ENCODE peak calls at places on chromosomes 7 and 10, in ten cellular contexts. One of them, this sample, is unnamed.

GRCh38 chr10:29435809-29436501 is 147.1 kb downstream of the LYZL1 start:
- DNase-seq in body of pancreas: no peak
- DNase-seq in esophagus squamous epithelium: no peak
- DNase-seq in psoas muscle: no peak
- DNase-seq in pancreas: no peak
- DNase-seq in lower lobe of right lung: no peak
- DNase-seq in heart left ventricle: no peak
- DNase-seq in left ventricle myocardium inferior: no peak
- DNase-seq in cardiac fibroblast: no peak
- DNase-seq in Jurkat, Clone E6-1: no peak
- DNase-seq in this sample: no peak

GRCh38 chr10:30583778-30584415 is 45.7 kb downstream of the LYZL2 start:
- DNase-seq in pancreas: peak
- DNase-seq in psoas muscle: peak
- DNase-seq in Jurkat, Clone E6-1: no peak
- DNase-seq in esophagus squamous epithelium: no peak
- DNase-seq in heart left ventricle: peak
- DNase-seq in lower lobe of right lung: peak
- DNase-seq in body of pancreas: peak
- DNase-seq in cardiac fibroblast: peak
- DNase-seq in left ventricle myocardium inferior: peak
- DNase-seq in this sample: no peak

GRCh38 chr7:96023376-96023775 is 251.0 kb downstream of the DYNC1I1 start:
- DNase-seq in lower lobe of right lung: no peak
- DNase-seq in cardiac fibroblast: no peak
- DNase-seq in heart left ventricle: no peak
- DNase-seq in pancreas: no peak
- DNase-seq in left ventricle myocardium inferior: no peak
- DNase-seq in Jurkat, Clone E6-1: no peak
- DNase-seq in body of pancreas: no peak
- DNase-seq in esophagus squamous epithelium: no peak
- DNase-seq in psoas muscle: no peak
- DNase-seq in this sample: no peak

GRCh38 chr10:78044179-78044578 is 10.5 kb downstream of the RPS24 start:
- DNase-seq in left ventricle myocardium inferior: no peak
- DNase-seq in body of pancreas: no peak
- DNase-seq in heart left ventricle: no peak
- DNase-seq in cardiac fibroblast: no peak
- DNase-seq in esophagus squamous epithelium: no peak
- DNase-seq in lower lobe of right lung: no peak
- DNase-seq in Jurkat, Clone E6-1: no peak
- DNase-seq in psoas muscle: no peak
- DNase-seq in pancreas: no peak
- DNase-seq in this sample: no peak

GRCh38 chr10:29681700-29682444 is 47.1 kb upstream of the SVIL start:
- DNase-seq in heart left ventricle: peak
- DNase-seq in Jurkat, Clone E6-1: peak
- DNase-seq in cardiac fibroblast: no peak
- DNase-seq in left ventricle myocardium inferior: no peak
- DNase-seq in body of pancreas: no peak
- DNase-seq in pancreas: no peak
- DNase-seq in lower lobe of right lung: peak
- DNase-seq in esophagus squamous epithelium: no peak
- DNase-seq in psoas muscle: no peak
- DNase-seq in this sample: peak

GRCh38 chr7:3495957-3496356 is 194.9 kb downstream of the SDK1 start:
- DNase-seq in esophagus squamous epithelium: no peak
- DNase-seq in cardiac fibroblast: no peak
- DNase-seq in Jurkat, Clone E6-1: no peak
- DNase-seq in left ventricle myocardium inferior: no peak
- DNase-seq in lower lobe of right lung: no peak
- DNase-seq in pancreas: no peak
- DNase-seq in psoas muscle: no peak
- DNase-seq in body of pancreas: no peak
- DNase-seq in heart left ventricle: no peak
- DNase-seq in this sample: no peak

GRCh38 chr7:105352018-105352612 is 36.6 kb downstream of the SRPK2 start:
- DNase-seq in Jurkat, Clone E6-1: peak
- DNase-seq in pancreas: no peak
- DNase-seq in esophagus squamous epithelium: peak
- DNase-seq in left ventricle myocardium inferior: peak
- DNase-seq in psoas muscle: peak
- DNase-seq in body of pancreas: no peak
- DNase-seq in cardiac fibroblast: peak
- DNase-seq in heart left ventricle: peak
- DNase-seq in lower lobe of right lung: peak
- DNase-seq in this sample: peak

GRCh38 chr7:148042935-148043334 is 547.6 kb upstream of the C7orf33 start:
- DNase-seq in esophagus squamous epithelium: no peak
- DNase-seq in cardiac fibroblast: no peak
- DNase-seq in heart left ventricle: no peak
- DNase-seq in lower lobe of right lung: no peak
- DNase-seq in psoas muscle: no peak
- DNase-seq in body of pancreas: no peak
- DNase-seq in pancreas: no peak
- DNase-seq in left ventricle myocardium inferior: no peak
- DNase-seq in Jurkat, Clone E6-1: no peak
- DNase-seq in this sample: no peak

GRCh38 chr7:10723832-10724231 is 249.8 kb upstream of the PHF14 start:
- DNase-seq in body of pancreas: no peak
- DNase-seq in esophagus squamous epithelium: no peak
- DNase-seq in left ventricle myocardium inferior: no peak
- DNase-seq in heart left ventricle: no peak
- DNase-seq in cardiac fibroblast: no peak
- DNase-seq in Jurkat, Clone E6-1: no peak
- DNase-seq in pancreas: no peak
- DNase-seq in psoas muscle: no peak
- DNase-seq in lower lobe of right lung: no peak
- DNase-seq in this sample: no peak

GRCh38 chr10:97333351-97333600 is 1.3 kb downstream of the FRAT2 start:
- DNase-seq in heart left ventricle: no peak
- DNase-seq in lower lobe of right lung: no peak
- DNase-seq in left ventricle myocardium inferior: no peak
- DNase-seq in Jurkat, Clone E6-1: no peak
- DNase-seq in pancreas: no peak
- DNase-seq in body of pancreas: no peak
- DNase-seq in psoas muscle: no peak
- DNase-seq in esophagus squamous epithelium: no peak
- DNase-seq in cardiac fibroblast: peak
- DNase-seq in this sample: no peak

GRCh38 chr7:102837802-102838201 is 75.0 kb upstream of the LRRC17 start:
- DNase-seq in body of pancreas: no peak
- DNase-seq in Jurkat, Clone E6-1: no peak
- DNase-seq in esophagus squamous epithelium: no peak
- DNase-seq in psoas muscle: no peak
- DNase-seq in left ventricle myocardium inferior: no peak
- DNase-seq in heart left ventricle: no peak
- DNase-seq in cardiac fibroblast: no peak
- DNase-seq in pancreas: no peak
- DNase-seq in lower lobe of right lung: no peak
- DNase-seq in this sample: no peak

GRCh38 chr7:22129166-22129565 is 183.5 kb upstream of the CDCA7L start:
- DNase-seq in pancreas: no peak
- DNase-seq in psoas muscle: no peak
- DNase-seq in heart left ventricle: no peak
- DNase-seq in lower lobe of right lung: no peak
- DNase-seq in cardiac fibroblast: no peak
- DNase-seq in esophagus squamous epithelium: no peak
- DNase-seq in left ventricle myocardium inferior: no peak
- DNase-seq in body of pancreas: no peak
- DNase-seq in Jurkat, Clone E6-1: no peak
- DNase-seq in this sample: no peak

GRCh38 chr10:3347413-3348147 is 175.0 kb upstream of the PITRM1 start:
- DNase-seq in lower lobe of right lung: no peak
- DNase-seq in heart left ventricle: no peak
- DNase-seq in body of pancreas: peak
- DNase-seq in left ventricle myocardium inferior: no peak
- DNase-seq in pancreas: no peak
- DNase-seq in psoas muscle: no peak
- DNase-seq in cardiac fibroblast: no peak
- DNase-seq in Jurkat, Clone E6-1: no peak
- DNase-seq in esophagus squamous epithelium: no peak
- DNase-seq in this sample: no peak

GRCh38 chr10:3353235-3353634 is 180.7 kb upstream of the PITRM1 start:
- DNase-seq in left ventricle myocardium inferior: no peak
- DNase-seq in pancreas: no peak
- DNase-seq in body of pancreas: no peak
- DNase-seq in psoas muscle: no peak
- DNase-seq in heart left ventricle: no peak
- DNase-seq in cardiac fibroblast: no peak
- DNase-seq in Jurkat, Clone E6-1: no peak
- DNase-seq in esophagus squamous epithelium: no peak
- DNase-seq in lower lobe of right lung: no peak
- DNase-seq in this sample: no peak

GRCh38 chr10:3350205-3350604 is 177.6 kb upstream of the PITRM1 start:
- DNase-seq in body of pancreas: no peak
- DNase-seq in Jurkat, Clone E6-1: no peak
- DNase-seq in pancreas: no peak
- DNase-seq in left ventricle myocardium inferior: no peak
- DNase-seq in lower lobe of right lung: no peak
- DNase-seq in esophagus squamous epithelium: no peak
- DNase-seq in heart left ventricle: no peak
- DNase-seq in psoas muscle: no peak
- DNase-seq in cardiac fibroblast: no peak
- DNase-seq in this sample: no peak

GRCh38 chr10:3350790-3351364 is 178.3 kb upstream of the PITRM1 start:
- DNase-seq in left ventricle myocardium inferior: no peak
- DNase-seq in heart left ventricle: no peak
- DNase-seq in psoas muscle: no peak
- DNase-seq in Jurkat, Clone E6-1: no peak
- DNase-seq in cardiac fibroblast: no peak
- DNase-seq in body of pancreas: no peak
- DNase-seq in pancreas: no peak
- DNase-seq in lower lobe of right lung: no peak
- DNase-seq in esophagus squamous epithelium: no peak
- DNase-seq in this sample: no peak

DNA sequence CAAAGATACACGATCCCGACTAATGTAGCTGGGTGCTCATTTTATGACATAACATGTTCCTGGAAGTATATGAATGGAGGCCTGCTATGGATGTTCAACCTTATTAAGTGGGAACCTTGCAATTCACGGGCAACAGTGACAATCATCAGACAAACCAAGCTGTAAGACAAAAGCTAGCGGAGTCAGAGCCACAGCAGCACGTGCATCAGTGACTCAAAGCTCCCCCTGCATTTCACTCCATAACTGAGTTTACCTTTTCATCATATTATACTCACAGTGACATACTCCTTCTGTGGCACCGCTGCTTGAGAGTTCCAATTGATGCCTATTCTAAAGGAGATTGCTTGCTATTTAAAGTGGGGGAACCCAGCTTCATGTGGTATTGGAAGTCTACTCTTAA is 176.0 kb upstream of the PITRM1 start:
- DNase-seq in cardiac fibroblast: no peak
- DNase-seq in lower lobe of right lung: no peak
- DNase-seq in body of pancreas: no peak
- DNase-seq in left ventricle myocardium inferior: no peak
- DNase-seq in heart left ventricle: no peak
- DNase-seq in pancreas: no peak
- DNase-seq in Jurkat, Clone E6-1: no peak
- DNase-seq in esophagus squamous epithelium: no peak
- DNase-seq in psoas muscle: no peak
- DNase-seq in this sample: no peak
- H3K4me3 ChIP-seq in cardiac fibroblast: no peak
- H3K4me3 ChIP-seq in lower lobe of right lung: no peak
- H3K4me3 ChIP-seq in body of pancreas: no peak
- H3K4me3 ChIP-seq in left ventricle myocardium inferior: no peak
- H3K4me3 ChIP-seq in heart left ventricle: no peak
- H3K4me3 ChIP-seq in pancreas: no peak
- H3K4me3 ChIP-seq in Jurkat, Clone E6-1: no peak
- H3K4me3 ChIP-seq in esophagus squamous epithelium: no peak
- H3K4me3 ChIP-seq in psoas muscle: no peak
- H3K4me3 ChIP-seq in this sample: no peak

DNA sequence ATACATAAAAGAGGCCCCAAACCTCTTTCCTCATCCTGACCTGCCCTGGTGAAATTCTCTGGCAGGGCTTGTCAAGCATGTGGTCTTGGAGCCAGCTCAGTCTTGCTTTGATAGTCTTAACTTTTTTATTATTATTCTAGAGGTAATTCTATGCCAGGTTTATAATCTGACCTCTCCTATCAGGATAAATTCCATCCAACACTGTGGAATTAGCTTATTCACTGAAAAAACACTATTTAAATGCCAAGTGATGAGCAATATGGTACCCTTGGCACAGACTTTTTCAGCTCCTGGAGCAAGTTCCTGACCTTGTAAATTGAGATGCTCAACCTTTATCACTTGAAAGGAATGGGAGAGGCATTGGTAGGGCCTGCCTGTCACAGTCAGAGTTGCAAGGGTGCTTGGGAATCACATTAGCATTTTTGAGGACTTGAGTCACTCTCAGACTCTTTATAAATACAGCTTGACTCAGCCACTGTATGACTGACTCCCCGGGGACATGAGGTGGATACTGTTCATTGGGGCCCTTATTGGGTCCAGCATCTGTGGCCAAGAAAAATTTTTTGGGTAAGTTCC is at the start of gene CPA4:
- DNase-seq in cardiac fibroblast: peak
- DNase-seq in psoas muscle: peak
- DNase-seq in left ventricle myocardium inferior: no peak
- DNase-seq in Jurkat, Clone E6-1: no peak
- DNase-seq in lower lobe of right lung: no peak
- DNase-seq in pancreas: no peak
- DNase-seq in esophagus squamous epithelium: no peak
- DNase-seq in body of pancreas: no peak
- DNase-seq in heart left ventricle: peak
- DNase-seq in this sample: no peak
- H3K4me3 ChIP-seq in cardiac fibroblast: no peak
- H3K4me3 ChIP-seq in psoas muscle: no peak
- H3K4me3 ChIP-seq in left ventricle myocardium inferior: no peak
- H3K4me3 ChIP-seq in Jurkat, Clone E6-1: no peak
- H3K4me3 ChIP-seq in lower lobe of right lung: no peak
- H3K4me3 ChIP-seq in pancreas: no peak
- H3K4me3 ChIP-seq in esophagus squamous epithelium: peak
- H3K4me3 ChIP-seq in body of pancreas: no peak
- H3K4me3 ChIP-seq in heart left ventricle: no peak
- H3K4me3 ChIP-seq in this sample: no peak

GRCh38 chr7:15214981-15215380 is 312.4 kb upstream of the DGKB start:
- DNase-seq in left ventricle myocardium inferior: no peak
- DNase-seq in pancreas: no peak
- DNase-seq in esophagus squamous epithelium: no peak
- DNase-seq in body of pancreas: no peak
- DNase-seq in cardiac fibroblast: no peak
- DNase-seq in Jurkat, Clone E6-1: no peak
- DNase-seq in psoas muscle: no peak
- DNase-seq in heart left ventricle: no peak
- DNase-seq in lower lobe of right lung: no peak
- DNase-seq in this sample: no peak
- H3K4me3 ChIP-seq in left ventricle myocardium inferior: no peak
- H3K4me3 ChIP-seq in pancreas: no peak
- H3K4me3 ChIP-seq in esophagus squamous epithelium: no peak
- H3K4me3 ChIP-seq in body of pancreas: no peak
- H3K4me3 ChIP-seq in cardiac fibroblast: no peak
- H3K4me3 ChIP-seq in Jurkat, Clone E6-1: no peak
- H3K4me3 ChIP-seq in psoas muscle: no peak
- H3K4me3 ChIP-seq in heart left ventricle: no peak
- H3K4me3 ChIP-seq in lower lobe of right lung: no peak
- H3K4me3 ChIP-seq in this sample: no peak

DNA sequence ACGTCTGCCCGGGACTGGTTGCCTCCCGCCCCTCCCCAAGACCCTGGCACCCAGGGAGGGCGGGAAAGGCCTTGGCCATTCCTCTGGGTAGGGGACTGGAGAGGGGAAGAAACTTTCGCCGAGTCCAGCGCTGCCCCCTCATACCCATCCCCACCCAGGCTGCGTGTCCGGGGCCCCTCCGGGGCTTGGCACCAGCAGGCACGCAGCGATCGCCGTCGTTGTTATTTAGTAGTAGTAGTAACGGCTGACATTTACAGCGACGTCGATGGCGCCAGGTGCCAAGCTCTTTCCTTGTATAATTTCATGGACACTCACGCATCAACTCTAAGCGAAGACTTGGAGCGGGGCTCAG is 3.3 kb upstream of the PDGFA start:
- DNase-seq in esophagus squamous epithelium: no peak
- DNase-seq in psoas muscle: no peak
- DNase-seq in body of pancreas: no peak
- DNase-seq in pancreas: no peak
- DNase-seq in cardiac fibroblast: no peak
- DNase-seq in lower lobe of right lung: no peak
- DNase-seq in Jurkat, Clone E6-1: no peak
- DNase-seq in left ventricle myocardium inferior: no peak
- DNase-seq in heart left ventricle: no peak
- DNase-seq in this sample: no peak
- H3K4me3 ChIP-seq in esophagus squamous epithelium: peak
- H3K4me3 ChIP-seq in psoas muscle: peak
- H3K4me3 ChIP-seq in body of pancreas: no peak
- H3K4me3 ChIP-seq in pancreas: peak
- H3K4me3 ChIP-seq in cardiac fibroblast: no peak
- H3K4me3 ChIP-seq in lower lobe of right lung: peak
- H3K4me3 ChIP-seq in Jurkat, Clone E6-1: no peak
- H3K4me3 ChIP-seq in left ventricle myocardium inferior: peak
- H3K4me3 ChIP-seq in heart left ventricle: peak
- H3K4me3 ChIP-seq in this sample: no peak